ENCODE peak calls at places on chromosome 17, in eight cellular contexts. K, N, U, L, Y, J, D and B are unnamed samples.

GRCh38 chr17:39225974-39226683 is 384 bp upstream of the STAC2 start:
- DNase-seq in K (peak), N (peak), U (no peak), L (no peak), Y (no peak), J (peak), D (peak), B (no peak)

GRCh38 chr17:38559025-38559879 is 46.5 kb downstream of the SRCIN1 start:
- DNase-seq in K (peak), N (peak), U (no peak), L (peak), Y (peak), J (peak), D (peak), B (peak)

GRCh38 chr17:69912819-69913218 is 162.2 kb upstream of the KCNJ16 start:
- DNase-seq in K (no peak), N (no peak), U (no peak), L (no peak), Y (no peak), J (no peak), D (no peak), B (no peak)

GRCh38 chr17:41710472-41711090 is 1.6 kb upstream of the GAST start:
- DNase-seq in K (peak), N (no peak), U (no peak), L (no peak), Y (no peak), J (no peak), D (no peak), B (no peak)

GRCh38 chr17:30939059-30939689 is 17.4 kb downstream of the ADAP2 start:
- DNase-seq in K (no peak), N (no peak), U (no peak), L (no peak), Y (no peak), J (no peak), D (peak), B (no peak)

GRCh38 chr17:80738020-80738380 is 193.4 kb downstream of the RPTOR start:
- DNase-seq in K (no peak), N (no peak), U (no peak), L (no peak), Y (no peak), J (no peak), D (no peak), B (no peak)

GRCh38 chr17:386145-386876 is 33.7 kb upstream of the RPH3AL start:
- DNase-seq in K (peak), N (peak), U (peak), L (peak), Y (peak), J (peak), D (peak), B (peak)

GRCh38 chr17:11909348-11909747 is 87.9 kb downstream of the ZNF18 start:
- DNase-seq in K (no peak), N (no peak), U (no peak), L (no peak), Y (no peak), J (no peak), D (no peak), B (no peak)

GRCh38 chr17:79011451-79012147 is 2.0 kb upstream of the CANT1 start:
- DNase-seq in K (peak), N (no peak), U (no peak), L (no peak), Y (no peak), J (no peak), D (no peak), B (no peak)

GRCh38 chr17:72434991-72435618 is 314.3 kb downstream of the SOX9 start:
- DNase-seq in K (no peak), N (no peak), U (no peak), L (no peak), Y (no peak), J (no peak), D (no peak), B (no peak)

GRCh38 chr17:74713199-74713755 is 554 bp upstream of the CD300LF start:
- DNase-seq in K (no peak), N (no peak), U (no peak), L (no peak), Y (no peak), J (no peak), D (no peak), B (no peak)

GRCh38 chr17:48429156-48429555 is 858 bp downstream of the SKAP1 start:
- DNase-seq in K (no peak), N (no peak), U (no peak), L (no peak), Y (no peak), J (no peak), D (no peak), B (no peak)

GRCh38 chr17:10243905-10244844 is 45.8 kb upstream of the GAS7 start:
- DNase-seq in K (no peak), N (no peak), U (no peak), L (peak), Y (no peak), J (no peak), D (no peak), B (no peak)

GRCh38 chr17:28406478-28406824 is 439 bp upstream of the SLC46A1 start:
- DNase-seq in K (no peak), N (no peak), U (no peak), L (no peak), Y (no peak), J (no peak), D (no peak), B (no peak)

GRCh38 chr17:35540589-35541404 is 3.3 kb upstream of the SLFN12L start:
- DNase-seq in K (peak), N (peak), U (peak), L (peak), Y (no peak), J (peak), D (peak), B (peak)

GRCh38 chr17:79082311-79083190 is 7.9 kb downstream of the ENGASE start:
- DNase-seq in K (peak), N (peak), U (peak), L (no peak), Y (no peak), J (peak), D (peak), B (no peak)

GRCh38 chr17:14119546-14119945 is 50.2 kb downstream of the COX10 start:
- DNase-seq in K (no peak), N (no peak), U (no peak), L (no peak), Y (no peak), J (no peak), D (no peak), B (no peak)

GRCh38 chr17:32285770-32286517 is 20.3 kb downstream of the RHBDL3 start:
- DNase-seq in K (no peak), N (no peak), U (no peak), L (no peak), Y (no peak), J (no peak), D (no peak), B (no peak)

GRCh38 chr17:74114881-74115470 is 88.5 kb upstream of the RPL38 start:
- DNase-seq in K (no peak), N (no peak), U (no peak), L (no peak), Y (no peak), J (no peak), D (no peak), B (no peak)

GRCh38 chr17:47807421-47807820 is 14.2 kb downstream of the OSBPL7 start:
- DNase-seq in K (no peak), N (peak), U (no peak), L (no peak), Y (no peak), J (no peak), D (no peak), B (no peak)

GRCh38 chr17:57144567-57144966 is 59.5 kb downstream of the AKAP1 start:
- DNase-seq in K (no peak), N (no peak), U (no peak), L (no peak), Y (no peak), J (no peak), D (no peak), B (no peak)

GRCh38 chr17:82301916-82302497 is 15.4 kb downstream of the CD7 start:
- DNase-seq in K (no peak), N (no peak), U (no peak), L (no peak), Y (no peak), J (no peak), D (no peak), B (no peak)

GRCh38 chr17:78390241-78391050 is 12.0 kb downstream of the PGS1 start:
- DNase-seq in K (no peak), N (no peak), U (peak), L (no peak), Y (no peak), J (no peak), D (peak), B (no peak)

GRCh38 chr17:40419559-40420331 is 2.0 kb upstream of the TOP2A start:
- DNase-seq in K (peak), N (no peak), U (no peak), L (no peak), Y (no peak), J (no peak), D (no peak), B (peak)

GRCh38 chr17:55160501-55160900 is 104.3 kb upstream of the HLF start:
- DNase-seq in K (no peak), N (no peak), U (no peak), L (no peak), Y (no peak), J (no peak), D (no peak), B (no peak)

GRCh38 chr17:22138861-22139469 is 446.6 kb downstream of the KCNJ18 start:
- DNase-seq in K (no peak), N (no peak), U (no peak), L (no peak), Y (no peak), J (no peak), D (no peak), B (no peak)

GRCh38 chr17:12659500-12659899 is 6.2 kb upstream of the MYOCD start:
- DNase-seq in K (no peak), N (no peak), U (no peak), L (no peak), Y (no peak), J (no peak), D (no peak), B (no peak)

GRCh38 chr17:36901506-36901905 is 35.8 kb upstream of the LHX1 start:
- DNase-seq in K (no peak), N (no peak), U (peak), L (no peak), Y (no peak), J (no peak), D (no peak), B (no peak)

GRCh38 chr17:2736956-2737355 is 12.5 kb downstream of the CCDC92B start:
- DNase-seq in K (no peak), N (no peak), U (no peak), L (no peak), Y (no peak), J (no peak), D (no peak), B (no peak)

GRCh38 chr17:31318298-31319190 is 2.9 kb downstream of the EVI2A start:
- DNase-seq in K (peak), N (peak), U (peak), L (peak), Y (peak), J (peak), D (peak), B (peak)

DNA sequence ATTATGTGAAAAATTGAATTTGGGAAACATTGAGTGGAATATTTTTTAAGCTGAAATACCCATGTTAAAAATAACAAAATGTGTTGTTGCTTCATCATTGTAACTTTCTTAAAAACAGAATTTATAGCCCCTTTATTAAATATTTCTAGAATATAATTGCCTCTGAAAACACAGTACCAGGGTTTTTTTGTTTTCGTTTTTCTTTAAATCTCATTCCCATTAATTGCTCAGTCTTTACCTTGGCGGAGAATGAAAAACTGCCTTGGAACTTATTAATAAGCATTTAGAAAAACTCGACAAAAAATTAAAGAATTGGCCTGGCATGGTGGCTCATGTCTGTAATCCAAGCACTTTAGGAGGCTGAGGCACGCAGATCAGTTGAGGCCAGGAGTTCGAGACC is 195.2 kb upstream of the TBX2 start:
- DNase-seq in K (no peak), N (no peak), U (no peak), L (no peak), Y (no peak), J (no peak), D (no peak), B (no peak)
- H3K27ac ChIP-seq in K (no peak), N (no peak), U (peak), L (peak), Y (no peak), J (peak), D (no peak), B (no peak)

DNA sequence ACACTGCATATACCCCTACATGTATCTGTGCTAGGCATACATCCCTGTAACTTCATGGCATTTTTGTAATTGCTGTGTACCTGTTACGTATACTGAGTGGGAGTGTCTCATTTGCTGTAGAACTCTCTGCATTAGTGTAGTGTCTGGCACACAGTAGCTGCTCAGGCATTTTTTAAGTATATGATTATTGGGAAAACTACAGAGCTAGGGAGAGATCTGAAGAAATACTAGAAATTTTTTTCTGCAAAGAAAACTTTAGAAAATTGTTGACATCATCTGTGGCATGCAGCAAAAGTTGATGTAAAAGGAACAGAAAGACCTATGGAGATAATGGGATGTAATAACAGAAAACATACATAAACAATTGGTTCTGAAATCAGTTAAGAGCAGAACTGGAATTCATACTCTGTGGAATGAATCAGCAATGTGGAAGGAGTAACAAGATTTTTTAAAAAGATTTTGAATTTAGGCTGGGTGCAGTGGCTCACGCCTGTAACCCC is 11.6 kb downstream of the CLTC start:
- DNase-seq in K (no peak), N (no peak), U (no peak), L (no peak), Y (no peak), J (no peak), D (no peak), B (no peak)
- H3K4me3 ChIP-seq in K (no peak), N (no peak), U (no peak), L (no peak), Y (no peak), J (no peak), D (no peak), B (no peak)

DNA sequence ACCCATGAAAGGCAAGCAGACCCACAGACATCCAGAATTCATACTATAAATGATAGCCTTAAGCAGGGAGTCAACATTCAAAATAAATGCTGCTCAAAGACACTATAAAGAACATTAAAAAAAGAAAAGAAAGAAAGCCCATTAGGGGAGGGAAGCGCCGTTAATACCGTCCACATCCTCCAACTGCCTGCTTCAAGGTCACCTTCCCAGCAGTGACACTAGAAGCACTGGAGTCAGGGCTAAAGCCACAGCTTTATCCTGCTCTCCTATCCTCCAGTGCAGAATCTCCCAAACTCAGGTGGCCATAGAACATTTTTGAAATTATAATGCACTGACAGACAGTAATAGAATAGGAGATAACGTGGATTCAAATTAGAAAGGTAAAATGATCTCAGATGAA is 59.4 kb downstream of the TEX2 start:
- DNase-seq in K (no peak), N (no peak), U (no peak), L (no peak), Y (no peak), J (no peak), D (no peak), B (no peak)
- H3K27ac ChIP-seq in K (no peak), N (no peak), U (no peak), L (no peak), Y (no peak), J (peak), D (peak), B (peak)

DNA sequence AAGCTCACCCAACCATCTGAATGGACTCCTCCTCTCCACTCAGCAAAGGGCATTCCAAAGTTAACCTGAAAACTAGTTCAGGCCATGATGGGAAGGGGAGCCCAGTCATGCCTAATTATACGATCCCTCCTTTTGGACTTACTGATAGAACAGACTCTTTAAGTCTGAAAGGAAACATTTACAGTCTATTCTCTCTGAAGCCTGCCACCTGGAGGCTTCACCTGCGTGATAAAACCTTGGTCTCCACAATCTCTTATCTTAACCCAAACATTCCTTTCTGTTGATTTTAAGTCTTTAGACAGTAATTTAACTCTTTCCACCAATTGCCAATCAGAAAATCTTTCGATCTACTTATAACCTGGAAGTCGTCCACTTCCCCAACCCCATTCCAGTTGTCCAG is 9.0 kb upstream of the MPP2 start:
- DNase-seq in K (no peak), N (no peak), U (no peak), L (no peak), Y (no peak), J (no peak), D (no peak), B (no peak)
- H3K4me3 ChIP-seq in K (no peak), N (no peak), U (no peak), L (no peak), Y (no peak), J (no peak), D (no peak), B (no peak)

GRCh38 chr17:16328997-16329396 is 24.3 kb downstream of the CENPV start:
- DNase-seq in K (peak), N (no peak), U (no peak), L (no peak), Y (no peak), J (no peak), D (no peak), B (no peak)
- H3K27ac ChIP-seq in K (no peak), N (peak), U (no peak), L (no peak), Y (no peak), J (no peak), D (no peak), B (no peak)

GRCh38 chr17:7478276-7479138 is 924 bp downstream of the ZBTB4 start:
- DNase-seq in K (peak), N (peak), U (peak), L (peak), Y (peak), J (peak), D (peak), B (no peak)

GRCh38 chr17:7476951-7477350 is 2.5 kb downstream of the ZBTB4 start:
- DNase-seq in K (no peak), N (no peak), U (no peak), L (no peak), Y (no peak), J (no peak), D (no peak), B (no peak)

GRCh38 chr17:7476474-7476873 is 3.0 kb downstream of the ZBTB4 start:
- DNase-seq in K (peak), N (no peak), U (peak), L (no peak), Y (no peak), J (no peak), D (no peak), B (no peak)

GRCh38 chr17:7479139-7479388 is 367 bp downstream of the ZBTB4 start:
- DNase-seq in K (no peak), N (no peak), U (no peak), L (no peak), Y (no peak), J (no peak), D (no peak), B (no peak)

GRCh38 chr17:7477392-7478275 is 1.8 kb downstream of the ZBTB4 start:
- DNase-seq in K (peak), N (peak), U (peak), L (peak), Y (no peak), J (no peak), D (peak), B (peak)
- H3K4me3 ChIP-seq in K (peak), N (peak), U (peak), L (peak), Y (peak), J (peak), D (peak), B (peak)

DNA sequence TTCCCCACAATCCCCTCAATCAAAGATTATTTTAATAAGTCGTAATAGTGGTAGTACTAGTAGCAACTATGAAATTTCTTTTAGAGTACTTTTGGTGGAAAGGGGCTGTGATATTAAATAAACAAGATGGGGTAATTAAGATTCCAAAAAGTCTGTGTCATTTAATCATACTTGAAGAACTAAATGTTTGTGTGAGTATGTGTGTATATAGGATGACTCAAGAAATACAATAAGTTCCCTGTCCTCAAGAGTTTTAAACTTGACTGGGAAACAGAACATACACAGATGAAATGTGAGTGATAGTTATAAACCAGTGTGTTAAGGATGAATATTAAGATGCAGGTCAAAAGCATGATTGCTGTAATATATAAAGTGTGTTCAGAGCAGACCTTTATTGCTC is 2.3 kb downstream of the ALDH3A2 start:
- DNase-seq in K (no peak), N (no peak), U (peak), L (no peak), Y (no peak), J (no peak), D (no peak), B (no peak)
- H3K27ac ChIP-seq in K (no peak), N (peak), U (no peak), L (no peak), Y (no peak), J (no peak), D (no peak), B (no peak)

DNA sequence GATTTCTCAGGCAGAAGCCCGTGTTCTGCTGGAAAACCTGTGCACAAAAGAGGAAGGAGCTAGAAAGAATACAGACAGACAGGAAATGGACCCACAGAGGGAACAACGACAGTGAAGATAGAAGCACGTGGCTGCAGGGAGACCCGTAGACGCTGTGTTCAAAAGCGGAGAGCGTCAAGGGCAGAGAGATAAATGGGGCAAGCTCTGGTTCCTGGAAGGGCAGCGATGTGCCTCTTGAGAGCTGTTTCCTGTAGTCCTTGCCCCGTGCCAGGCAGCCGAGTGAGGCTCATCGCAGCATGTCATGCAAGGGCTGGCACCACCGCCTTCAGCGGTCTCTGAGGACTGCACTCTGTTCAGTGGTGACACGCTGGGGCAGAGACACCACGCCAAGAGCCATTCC is 43.6 kb upstream of the CACNG5 start:
- DNase-seq in K (no peak), N (no peak), U (no peak), L (no peak), Y (no peak), J (no peak), D (no peak), B (no peak)
- H3K4me3 ChIP-seq in K (no peak), N (no peak), U (no peak), L (no peak), Y (no peak), J (no peak), D (no peak), B (no peak)